ENCODE peak calls at places on chromosomes 1 and 21, in nine cellular contexts. M is testis; W is mesendoderm; U is astrocyte; C is tibial nerve; S is ovary; R is sigmoid colon; Z is stomach; P is CD4-positive, alpha-beta memory T cell. D is an unnamed sample.

GRCh38 chr1:37495875-37496274 is 18.7 kb downstream of the MEAF6 start:
- DNase-seq in M (no peak), W (no peak), U (no peak), C (no peak), S (no peak), R (no peak), Z (no peak), P (no peak), D (no peak)

GRCh38 chr1:81221564-81221963 is 579.2 kb upstream of the ADGRL2 start:
- DNase-seq in M (no peak), W (no peak), U (no peak), C (no peak), S (peak; percentile 17), R (no peak), Z (no peak), P (no peak), D (no peak)

GRCh38 chr1:176119549-176119948 is 87.5 kb downstream of the COP1 start:
- DNase-seq in M (no peak), W (peak; percentile 35), U (no peak), C (no peak), S (no peak), R (no peak), Z (no peak), P (no peak), D (no peak)

GRCh38 chr1:35899941-35900340 is 16.9 kb downstream of the AGO1 start:
- DNase-seq in M (no peak), W (no peak), U (no peak), C (no peak), S (no peak), R (no peak), Z (no peak), P (no peak), D (no peak)

GRCh38 chr21:42041246-42041645 is 29.9 kb upstream of the UMODL1 start:
- DNase-seq in M (no peak), W (no peak), U (no peak), C (no peak), S (no peak), R (no peak), Z (no peak), P (no peak), D (no peak)

GRCh38 chr21:36005018-36005417 is 55.3 kb downstream of the SETD4 start:
- DNase-seq in M (peak; percentile 22), W (no peak), U (no peak), C (no peak), S (no peak), R (peak; percentile 93), Z (no peak), P (no peak), D (no peak)

GRCh38 chr1:53266038-53266437 is 27.7 kb upstream of the MAGOH start:
- DNase-seq in M (no peak), W (peak; percentile 42), U (no peak), C (no peak), S (no peak), R (no peak), Z (no peak), P (no peak), D (peak; percentile 15)

GRCh38 chr1:119687391-119688079 is 24.2 kb upstream of the PHGDH start:
- DNase-seq in M (no peak), W (peak; percentile 68), U (no peak), C (no peak), S (no peak), R (no peak), Z (no peak), P (no peak), D (no peak)

GRCh38 chr1:22340066-22340465 is 111.6 kb upstream of the ZBTB40 start:
- DNase-seq in M (no peak), W (no peak), U (no peak), C (no peak), S (no peak), R (no peak), Z (no peak), P (no peak), D (no peak)

GRCh38 chr1:12276225-12276624 is 46.4 kb downstream of the VPS13D start:
- DNase-seq in M (peak; percentile 25), W (peak; percentile 78), U (no peak), C (no peak), S (no peak), R (peak; percentile 70), Z (peak; percentile 35), P (peak; percentile 19), D (peak; percentile 67)

GRCh38 chr1:162765788-162766187 is 24.7 kb upstream of the HSD17B7 start:
- DNase-seq in M (no peak), W (no peak), U (no peak), C (no peak), S (no peak), R (no peak), Z (no peak), P (no peak), D (no peak)

GRCh38 chr1:86370627-86371026 is 25.5 kb downstream of the ODF2L start:
- DNase-seq in M (no peak), W (no peak), U (peak; percentile 73), C (no peak), S (no peak), R (no peak), Z (no peak), P (no peak), D (no peak)

GRCh38 chr1:39450956-39451601 is 40.4 kb upstream of the BMP8A start:
- DNase-seq in M (no peak), W (no peak), U (peak; percentile 79), C (no peak), S (peak; percentile 79), R (no peak), Z (no peak), P (no peak), D (peak; percentile 91)

GRCh38 chr21:33651965-33652680 is 9.8 kb downstream of the ITSN1 start:
- DNase-seq in M (no peak), W (peak; percentile 65), U (no peak), C (no peak), S (no peak), R (no peak), Z (no peak), P (no peak), D (no peak)

GRCh38 chr21:35375115-35375514 is 326.0 kb upstream of the RUNX1 start:
- DNase-seq in M (no peak), W (no peak), U (peak; percentile 85), C (no peak), S (no peak), R (peak; percentile 71), Z (no peak), P (no peak), D (peak; percentile 69)

GRCh38 chr1:100265562-100265930 is 470 bp upstream of the RTCA start:
- DNase-seq in M (no peak), W (no peak), U (peak; percentile 60), C (no peak), S (no peak), R (no peak), Z (no peak), P (no peak), D (no peak)

GRCh38 chr1:205276334-205277065 is 45.0 kb downstream of the NUAK2 start:
- DNase-seq in M (no peak), W (no peak), U (no peak), C (no peak), S (no peak), R (no peak), Z (no peak), P (no peak), D (no peak)

GRCh38 chr1:95183952-95184351 is 50.1 kb upstream of the RWDD3 start:
- DNase-seq in M (no peak), W (no peak), U (no peak), C (no peak), S (no peak), R (no peak), Z (no peak), P (no peak), D (no peak)

GRCh38 chr1:115839706-115840095 is 1.2 kb downstream of the NHLH2 start:
- DNase-seq in M (no peak), W (no peak), U (no peak), C (no peak), S (no peak), R (no peak), Z (no peak), P (no peak), D (no peak)

GRCh38 chr21:44697811-44698734 is 1.1 kb downstream of the KRTAP10-12 start:
- DNase-seq in M (peak; percentile 5), W (peak; percentile 87), U (no peak), C (no peak), S (no peak), R (no peak), Z (no peak), P (no peak), D (no peak)

GRCh38 chr21:46096997-46097825 is 701 bp upstream of the COL6A2 start:
- DNase-seq in M (peak; percentile 13), W (no peak), U (no peak), C (no peak), S (peak; percentile 69), R (peak; percentile 76), Z (peak; percentile 24), P (no peak), D (no peak)

GRCh38 chr1:64676386-64676785 is 68.5 kb upstream of the RAVER2 start:
- DNase-seq in M (no peak), W (no peak), U (no peak), C (no peak), S (no peak), R (no peak), Z (no peak), P (no peak), D (no peak)
- H3K36me3 ChIP-seq in M (no peaks in the 10 kb centered on the region), W (peaks cover 17% of the 10 kb centered on the region), U (peaks cover 8% of the 10 kb centered on the region), C (no peaks in the 10 kb centered on the region), S (no peaks in the 10 kb centered on the region), R (no peaks in the 10 kb centered on the region), Z (peaks cover 45% of the 10 kb centered on the region), P (no peaks in the 10 kb centered on the region), D (peaks cover 75% of the 10 kb centered on the region)

GRCh38 chr1:212162635-212163034 is 122.6 kb upstream of the PPP2R5A start:
- DNase-seq in M (peak; percentile 21), W (no peak), U (peak; percentile 74), C (no peak), S (no peak), R (peak; percentile 77), Z (peak; percentile 61), P (peak; percentile 9), D (peak; percentile 84)
- H3K27me3 ChIP-seq in M (no peaks in the 10 kb centered on the region), W (no peaks in the 10 kb centered on the region), U (no peaks in the 10 kb centered on the region), C (no peaks in the 10 kb centered on the region), S (no peaks in the 10 kb centered on the region), R (no peaks in the 10 kb centered on the region), Z (no peaks in the 10 kb centered on the region), P (no peaks in the 10 kb centered on the region), D (no peaks in the 10 kb centered on the region)

GRCh38 chr1:153597206-153597605 is 15.7 kb downstream of the S100A16 start:
- DNase-seq in M (no peak), W (no peak), U (peak; percentile 59), C (no peak), S (no peak), R (no peak), Z (no peak), P (no peak), D (no peak)
- H3K27ac ChIP-seq in M (no peak overlapping the region), W (no peak overlapping the region), U (no peak overlapping the region), C (no peak overlapping the region), S (no peak overlapping the region), R (no peak overlapping the region), Z (no peak overlapping the region), P (no peak overlapping the region), D (no peak overlapping the region)

DNA sequence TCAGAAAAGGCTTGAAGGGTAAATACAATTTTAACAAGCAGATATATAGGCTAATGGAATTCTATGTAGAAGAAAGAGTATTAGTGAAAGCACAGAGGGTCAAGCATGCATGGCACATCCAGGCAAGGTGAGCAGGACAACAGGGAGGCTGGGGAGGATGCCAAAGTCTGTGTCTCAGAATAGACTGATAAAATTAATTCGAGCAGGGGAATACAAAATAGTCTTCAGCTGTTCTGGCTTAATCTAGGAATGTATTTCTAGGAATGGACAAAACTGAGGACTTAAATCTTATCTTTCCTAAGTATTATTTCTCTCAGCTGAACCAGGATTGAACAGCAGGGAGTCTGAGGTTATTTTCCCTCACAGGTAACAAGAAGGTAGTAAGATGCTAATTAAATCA is 35.2 kb downstream of the NVL start:
- DNase-seq in M (no peak), W (no peak), U (no peak), C (no peak), S (no peak), R (no peak), Z (no peak), P (no peak), D (no peak)
- H3K36me3 ChIP-seq in M (peaks cover 3% of the 10 kb centered on the region), W (peaks cover 5% of the 10 kb centered on the region), U (peaks cover 45% of the 10 kb centered on the region), C (peaks cover 13% of the 10 kb centered on the region), S (no peaks in the 10 kb centered on the region), R (peaks cover 99% of the 10 kb centered on the region), Z (peaks cover 96% of the 10 kb centered on the region), P (peaks cover 45% of the 10 kb centered on the region), D (peaks cover 45% of the 10 kb centered on the region)